ENCODE peak calls at places on chromosomes 12 and 14, in four cellular contexts. One of them, this sample, is unnamed.

GRCh38 chr14:52877628-52878027 is 73.2 kb downstream of the FERMT2 start:
- DNase-seq in iris pigment epithelial cell: peak
- DNase-seq in CD8-positive, alpha-beta memory T cell: no peak
- DNase-seq in Kasumi-1: no peak
- DNase-seq in this sample: peak

GRCh38 chr12:65368071-65368470 is 89.6 kb downstream of the MSRB3 start:
- DNase-seq in iris pigment epithelial cell: peak
- DNase-seq in Kasumi-1: no peak
- DNase-seq in CD8-positive, alpha-beta memory T cell: no peak
- DNase-seq in this sample: no peak

GRCh38 chr12:110038741-110039084 is 9.6 kb downstream of the C12orf76 start:
- DNase-seq in iris pigment epithelial cell: no peak
- DNase-seq in Kasumi-1: no peak
- DNase-seq in CD8-positive, alpha-beta memory T cell: no peak
- DNase-seq in this sample: no peak

GRCh38 chr12:42893196-42893595 is 303.6 kb upstream of the PRICKLE1 start:
- DNase-seq in iris pigment epithelial cell: no peak
- DNase-seq in CD8-positive, alpha-beta memory T cell: no peak
- DNase-seq in Kasumi-1: no peak
- DNase-seq in this sample: no peak

GRCh38 chr12:50059440-50060119 is 2.2 kb downstream of the ASIC1 start:
- DNase-seq in CD8-positive, alpha-beta memory T cell: no peak
- DNase-seq in Kasumi-1: peak
- DNase-seq in iris pigment epithelial cell: peak
- DNase-seq in this sample: peak

GRCh38 chr12:89080797-89081470 is 271.4 kb downstream of the DUSP6 start:
- DNase-seq in CD8-positive, alpha-beta memory T cell: no peak
- DNase-seq in Kasumi-1: no peak
- DNase-seq in iris pigment epithelial cell: no peak
- DNase-seq in this sample: peak

GRCh38 chr12:82299617-82300016 is 58.6 kb downstream of the CCDC59 start:
- DNase-seq in CD8-positive, alpha-beta memory T cell: no peak
- DNase-seq in Kasumi-1: no peak
- DNase-seq in iris pigment epithelial cell: peak
- DNase-seq in this sample: peak

GRCh38 chr12:14846878-14847580 is 3.7 kb upstream of the ART4 start:
- DNase-seq in iris pigment epithelial cell: no peak
- DNase-seq in CD8-positive, alpha-beta memory T cell: no peak
- DNase-seq in Kasumi-1: no peak
- DNase-seq in this sample: peak

GRCh38 chr12:14774944-14775651 is 28.2 kb downstream of the WBP11 start:
- DNase-seq in iris pigment epithelial cell: peak
- DNase-seq in Kasumi-1: peak
- DNase-seq in CD8-positive, alpha-beta memory T cell: no peak
- DNase-seq in this sample: peak

GRCh38 chr12:31756977-31757420 is 28.2 kb upstream of the AMN1 start:
- DNase-seq in Kasumi-1: no peak
- DNase-seq in iris pigment epithelial cell: peak
- DNase-seq in CD8-positive, alpha-beta memory T cell: no peak
- DNase-seq in this sample: peak

GRCh38 chr14:105505101-105505500 is 14.1 kb downstream of the TEDC1 start:
- DNase-seq in CD8-positive, alpha-beta memory T cell: no peak
- DNase-seq in Kasumi-1: no peak
- DNase-seq in iris pigment epithelial cell: no peak
- DNase-seq in this sample: no peak

GRCh38 chr14:73248294-73248868 is 11.1 kb downstream of the PAPLN start:
- DNase-seq in CD8-positive, alpha-beta memory T cell: no peak
- DNase-seq in Kasumi-1: no peak
- DNase-seq in iris pigment epithelial cell: peak
- DNase-seq in this sample: peak

GRCh38 chr12:112924986-112925385 is 13.3 kb upstream of the OAS3 start:
- DNase-seq in iris pigment epithelial cell: no peak
- DNase-seq in Kasumi-1: no peak
- DNase-seq in CD8-positive, alpha-beta memory T cell: no peak
- DNase-seq in this sample: no peak

This sample was measured in choroid plexus epithelial cell.